ENCODE peak calls at places on chromosomes 12 and 14, in seven cellular contexts. V is hepatocyte, T is neural progenitor cell, Z is SK-N-SH, B is HCT116, P is MM.1S, N is PC-3. X is an unnamed sample.
A peak's percentile ranks its signal among the peaks of the same experiment; 100 is the strongest.

GRCh38 chr14:95609398-95609990 is 74.6 kb downstream of the GLRX5 start:
- DNase-seq in V (peak; percentile 76), T (peak; percentile 82), Z (peak; percentile 63), B (peak; percentile 42), P (peak; percentile 14), N (peak; percentile 56), X (peak; percentile 60)

GRCh38 chr12:13564266-13564810 is 367.8 kb downstream of the EMP1 start:
- DNase-seq in V (no peak), T (no peak), Z (no peak), B (no peak), P (no peak), N (no peak), X (no peak)

GRCh38 chr12:104355630-104356029 is 52.1 kb downstream of the EID3 start:
- DNase-seq in V (no peak), T (no peak), Z (no peak), B (no peak), P (no peak), N (no peak), X (no peak)

GRCh38 chr14:101713641-101714349 is 47.7 kb upstream of the PPP2R5C start:
- DNase-seq in V (no peak), T (no peak), Z (no peak), B (no peak), P (no peak), N (no peak), X (no peak)

GRCh38 chr12:6284273-6284672 is 26.2 kb upstream of the PLEKHG6 start:
- DNase-seq in V (no peak), T (no peak), Z (no peak), B (no peak), P (no peak), N (no peak), X (no peak)

GRCh38 chr14:60553855-60554254 is 44.9 kb downstream of the SIX6 start:
- DNase-seq in V (no peak), T (no peak), Z (no peak), B (no peak), P (no peak), N (no peak), X (peak; percentile 33)

GRCh38 chr14:36657409-36658090 is 4.1 kb upstream of the PAX9 start:
- DNase-seq in V (peak; percentile 24), T (peak; percentile 72), Z (peak; percentile 41), B (no peak), P (no peak), N (peak; percentile 51), X (peak; percentile 42)

GRCh38 chr14:64808449-64808848 is 71.3 kb downstream of the SPTB start:
- DNase-seq in V (no peak), T (no peak), Z (no peak), B (no peak), P (no peak), N (no peak), X (no peak)

GRCh38 chr12:112988224-112988623 is 9.9 kb downstream of the OAS2 start:
- DNase-seq in V (no peak), T (no peak), Z (no peak), B (no peak), P (peak; percentile 66), N (no peak), X (no peak)

GRCh38 chr12:119036878-119037493 is 55.6 kb downstream of the SRRM4 start:
- DNase-seq in V (peak; percentile 39), T (peak; percentile 66), Z (peak; percentile 60), B (no peak), P (peak; percentile 18), N (peak; percentile 39), X (peak; percentile 51)

GRCh38 chr14:100898935-100899840 is 4.3 kb downstream of the RTL1 start:
- DNase-seq in V (peak; percentile 13), T (peak; percentile 11), Z (peak; percentile 51), B (no peak), P (no peak), N (no peak), X (no peak)

GRCh38 chr14:71745072-71745471 is 187.2 kb upstream of the RGS6 start:
- DNase-seq in V (no peak), T (no peak), Z (no peak), B (no peak), P (no peak), N (no peak), X (no peak)

GRCh38 chr12:48795550-48796455 is 6.9 kb upstream of the ADCY6 start:
- DNase-seq in V (peak; percentile 85), T (peak; percentile 84), Z (peak; percentile 88), B (peak; percentile 77), P (peak; percentile 59), N (peak; percentile 93), X (peak; percentile 80)

GRCh38 chr12:120252071-120252906 is 13.2 kb downstream of the PXN start:
- DNase-seq in V (no peak), T (no peak), Z (no peak), B (no peak), P (no peak), N (no peak), X (no peak)

GRCh38 chr12:130160711-130161231 is 1.5 kb upstream of the FZD10 start:
- DNase-seq in V (no peak), T (peak; percentile 42), Z (no peak), B (no peak), P (no peak), N (no peak), X (no peak)

GRCh38 chr12:31605531-31605930 is 14.6 kb upstream of the DENND5B start:
- DNase-seq in V (no peak), T (no peak), Z (no peak), B (no peak), P (no peak), N (no peak), X (no peak)

GRCh38 chr14:69360438-69361108 is 37.5 kb downstream of the ERH start:
- DNase-seq in V (no peak), T (no peak), Z (no peak), B (no peak), P (no peak), N (no peak), X (peak; percentile 44)

GRCh38 chr14:67526676-67527459 is 6.2 kb upstream of the PLEKHH1 start:
- DNase-seq in V (peak; percentile 68), T (peak; percentile 68), Z (peak; percentile 65), B (peak; percentile 59), P (peak; percentile 21), N (peak; percentile 63), X (peak; percentile 58)

GRCh38 chr14:39267592-39268112 is 33.9 kb downstream of the MIA2 start:
- DNase-seq in V (no peak), T (no peak), Z (no peak), B (peak; percentile 24), P (peak; percentile 47), N (peak; percentile 37), X (no peak)

GRCh38 chr14:105919458-105920150 is 393.2 kb downstream of the TMEM121 start:
- DNase-seq in V (no peak), T (no peak), Z (no peak), B (no peak), P (no peak), N (no peak), X (no peak)

GRCh38 chr12:47397664-47398281 is 308.1 kb downstream of the RPAP3 start:
- DNase-seq in V (no peak), T (peak; percentile 20), Z (no peak), B (peak; percentile 34), P (peak; percentile 73), N (peak; percentile 94), X (peak; percentile 86)

GRCh38 chr12:79993106-79993862 is 58.4 kb upstream of the PPP1R12A start:
- DNase-seq in V (no peak), T (no peak), Z (no peak), B (no peak), P (no peak), N (no peak), X (no peak)

GRCh38 chr14:95436348-95436747 is 80.1 kb downstream of the SYNE3 start:
- DNase-seq in V (no peak), T (no peak), Z (no peak), B (no peak), P (no peak), N (no peak), X (no peak)

GRCh38 chr12:101685121-101685520 is 12.3 kb upstream of the CHPT1 start:
- DNase-seq in V (no peak), T (no peak), Z (no peak), B (no peak), P (no peak), N (no peak), X (no peak)

GRCh38 chr12:108565976-108566375 is 3.6 kb downstream of the ISCU start:
- DNase-seq in V (no peak), T (no peak), Z (peak; percentile 63), B (peak; percentile 80), P (peak; percentile 93), N (peak; percentile 96), X (peak; percentile 94)

GRCh38 chr12:106301611-106302321 is 767 bp upstream of the TCP11L2 start:
- DNase-seq in V (peak; percentile 87), T (peak; percentile 50), Z (peak; percentile 30), B (no peak), P (peak; percentile 66), N (peak; percentile 93), X (peak; percentile 65)

GRCh38 chr12:29039013-29039412 is 110.1 kb upstream of the FAR2 start:
- DNase-seq in V (peak; percentile 62), T (no peak), Z (peak; percentile 30), B (no peak), P (no peak), N (no peak), X (peak; percentile 93)

DNA sequence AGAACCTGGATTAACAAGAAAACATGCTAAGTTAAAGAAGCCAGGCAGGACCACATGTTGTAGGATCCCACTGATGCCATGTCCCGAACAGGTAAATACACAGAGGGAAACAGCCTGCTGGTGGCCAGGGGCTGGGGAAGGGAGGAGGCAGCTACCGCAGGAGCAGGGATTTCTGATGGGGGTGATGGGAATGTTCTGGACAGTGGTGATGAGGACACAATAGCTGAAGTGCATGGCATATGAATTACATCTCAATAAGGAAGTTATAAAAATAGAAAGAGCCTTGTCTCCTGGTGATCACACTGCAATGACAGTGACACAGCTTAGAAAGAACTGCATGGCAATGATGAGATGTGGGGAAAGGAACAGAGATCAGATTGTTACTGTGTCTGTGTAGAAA is 34.4 kb downstream of the SNRNP35 start:
- DNase-seq in V (no peak), T (no peak), Z (no peak), B (no peak), P (no peak), N (no peak), X (no peak)
- TF ChIP-seq EZH2phosphoT487 in V (no peak), T (no peak), Z (no peak), B (no peak), P (no peak), N (no peak), X (no peak)

DNA sequence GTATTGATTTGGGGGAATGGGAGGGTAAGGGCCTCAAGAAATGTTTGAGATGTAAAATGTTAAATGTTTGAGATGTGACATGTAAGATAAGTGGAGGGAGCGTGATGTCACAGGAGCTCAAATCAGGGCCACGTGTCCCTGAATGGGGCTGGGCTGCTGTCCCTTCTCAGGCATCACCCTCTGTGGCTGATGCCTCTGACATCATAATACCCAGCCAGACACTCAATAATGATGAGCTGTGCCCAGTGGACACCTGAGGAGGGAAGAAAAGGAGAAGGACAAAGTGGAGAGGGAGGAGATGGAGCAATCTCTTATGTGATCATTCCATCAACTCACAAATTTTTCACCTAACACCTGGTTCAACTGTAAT is 120.8 kb downstream of the SAMD4A start:
- DNase-seq in V (no peak), T (no peak), Z (no peak), B (no peak), P (no peak), N (no peak), X (no peak)
- H3K4me1 ChIP-seq in V (no peaks in the 10 kb centered on the region), T (peaks cover 16% of the 10 kb centered on the region), Z (peaks cover 29% of the 10 kb centered on the region), B (peaks cover 4% of the 10 kb centered on the region), P (peaks cover 4% of the 10 kb centered on the region), N (peaks cover 38% of the 10 kb centered on the region), X (peaks cover 61% of the 10 kb centered on the region)

GRCh38 chr12:102957339-102958050 is at the start of gene ASCL1:
- DNase-seq in V (peak; percentile 44), T (peak; percentile 71), Z (peak; percentile 83), B (no peak), P (peak; percentile 34), N (no peak), X (peak; percentile 58)
- H3K27me3 ChIP-seq in V (peaks cover 95% of the 10 kb centered on the region), T (peaks cover 100% of the 10 kb centered on the region), Z (no peaks in the 10 kb centered on the region), B (peaks cover 11% of the 10 kb centered on the region), P (peaks cover 7% of the 10 kb centered on the region), N (peaks cover 84% of the 10 kb centered on the region), X (peaks cover 73% of the 10 kb centered on the region)

GRCh38 chr14:103625361-103626095 is 3.5 kb upstream of the KLC1 start:
- DNase-seq in V (no peak), T (no peak), Z (no peak), B (no peak), P (no peak), N (no peak), X (no peak)
- TF ChIP-seq EZH2phosphoT487 in V (no peak), T (no peak), Z (no peak), B (no peak), P (no peak), N (no peak), X (no peak)

X was measured in GM23248.